ENCODE peak calls at places on chromosomes 4 and X, in four cellular contexts. One of them, this sample, is unnamed.

GRCh38 chrX:129115104-129115503 is 408.2 kb downstream of the SMARCA1 start:
- DNase-seq in GM12878: no peak
- DNase-seq in K562: peak; percentile 27
- DNase-seq in IMR-90: peak; percentile 8
- DNase-seq in this sample: peak; percentile 13

GRCh38 chrX:140794642-140795041 is 85.1 kb downstream of the LINC00632 start:
- DNase-seq in GM12878: no peak
- DNase-seq in K562: no peak
- DNase-seq in IMR-90: no peak
- DNase-seq in this sample: no peak

GRCh38 chr4:2907706-2908293 is 55.4 kb downstream of the NOP14 start:
- DNase-seq in GM12878: no peak
- DNase-seq in IMR-90: no peak
- DNase-seq in K562: no peak
- DNase-seq in this sample: no peak

GRCh38 chrX:24231169-24231568 is 81.6 kb downstream of the ZFX start:
- DNase-seq in K562: peak; percentile 54
- DNase-seq in IMR-90: peak; percentile 93
- DNase-seq in GM12878: no peak
- DNase-seq in this sample: peak; percentile 53

GRCh38 chr4:148043990-148044645 is 312.2 kb downstream of the ARHGAP10 start:
- DNase-seq in GM12878: no peak
- DNase-seq in K562: no peak
- DNase-seq in IMR-90: no peak
- DNase-seq in this sample: no peak

GRCh38 chr4:52554606-52555355 is 104.3 kb downstream of the USP46 start:
- DNase-seq in K562: no peak
- DNase-seq in GM12878: no peak
- DNase-seq in IMR-90: no peak
- DNase-seq in this sample: no peak

GRCh38 chrX:19571708-19572107 is 56.4 kb upstream of the MAP3K15 start:
- DNase-seq in GM12878: no peak
- DNase-seq in K562: no peak
- DNase-seq in IMR-90: no peak
- DNase-seq in this sample: no peak

GRCh38 chr4:15577508-15577907 is 77.6 kb downstream of the FBXL5 start:
- DNase-seq in IMR-90: peak; percentile 67
- DNase-seq in K562: no peak
- DNase-seq in GM12878: no peak
- DNase-seq in this sample: no peak

GRCh38 chr4:7412586-7412975 is 22.1 kb downstream of the PSAPL1 start:
- DNase-seq in IMR-90: no peak
- DNase-seq in GM12878: no peak
- DNase-seq in K562: no peak
- DNase-seq in this sample: no peak

GRCh38 chrX:36334508-36335015 is 415.0 kb downstream of the CFAP47 start:
- DNase-seq in K562: no peak
- DNase-seq in GM12878: no peak
- DNase-seq in IMR-90: no peak
- DNase-seq in this sample: no peak

GRCh38 chr4:163367651-163368050 is 24.0 kb downstream of the NPY5R start:
- DNase-seq in IMR-90: no peak
- DNase-seq in K562: no peak
- DNase-seq in GM12878: no peak
- DNase-seq in this sample: no peak

GRCh38 chrX:147916375-147916968 is 4.8 kb downstream of the FMR1 start:
- DNase-seq in IMR-90: no peak
- DNase-seq in GM12878: no peak
- DNase-seq in K562: no peak
- DNase-seq in this sample: no peak

GRCh38 chr4:114694770-114695169 is 96.2 kb downstream of the UGT8 start:
- DNase-seq in IMR-90: peak; percentile 28
- DNase-seq in GM12878: peak; percentile 11
- DNase-seq in K562: peak; percentile 5
- DNase-seq in this sample: peak; percentile 58

GRCh38 chrX:19554786-19555185 is 39.5 kb upstream of the MAP3K15 start:
- DNase-seq in K562: no peak
- DNase-seq in GM12878: peak; percentile 38
- DNase-seq in IMR-90: peak; percentile 83
- DNase-seq in this sample: no peak

GRCh38 chr4:185256444-185256843 is 47.0 kb downstream of the SNX25 start:
- DNase-seq in K562: peak; percentile 35
- DNase-seq in IMR-90: peak; percentile 77
- DNase-seq in GM12878: no peak
- DNase-seq in this sample: no peak

GRCh38 chrX:41695464-41695863 is 6.7 kb downstream of the GPR34 start:
- DNase-seq in GM12878: no peak
- DNase-seq in IMR-90: peak; percentile 74
- DNase-seq in K562: no peak
- DNase-seq in this sample: no peak

GRCh38 chr4:134627386-134627785 is 425.8 kb upstream of the PABPC4L start:
- DNase-seq in K562: no peak
- DNase-seq in GM12878: no peak
- DNase-seq in IMR-90: no peak
- DNase-seq in this sample: no peak

GRCh38 chrX:97294016-97294415 is 410.3 kb downstream of the RPA4 start:
- DNase-seq in K562: no peak
- DNase-seq in IMR-90: no peak
- DNase-seq in GM12878: no peak
- DNase-seq in this sample: no peak

GRCh38 chr4:3376266-3376665 is 65.5 kb upstream of the HGFAC start:
- DNase-seq in IMR-90: no peak
- DNase-seq in GM12878: no peak
- DNase-seq in K562: no peak
- DNase-seq in this sample: no peak

GRCh38 chr4:25172964-25173917 is 13.0 kb upstream of the SEPSECS start:
- DNase-seq in GM12878: no peak
- DNase-seq in IMR-90: peak; percentile 100
- DNase-seq in K562: peak; percentile 41
- DNase-seq in this sample: peak; percentile 91

GRCh38 chr4:83138979-83139378 is 24.4 kb upstream of the PLAC8 start:
- DNase-seq in IMR-90: no peak
- DNase-seq in K562: no peak
- DNase-seq in GM12878: no peak
- DNase-seq in this sample: no peak

GRCh38 chr4:184792950-184793555 is 32.7 kb downstream of the ACSL1 start:
- DNase-seq in IMR-90: peak; percentile 96
- DNase-seq in K562: peak; percentile 20
- DNase-seq in GM12878: no peak
- DNase-seq in this sample: peak; percentile 76

GRCh38 chrX:154096140-154097002 is 1.1 kb downstream of the MECP2 start:
- DNase-seq in K562: peak; percentile 27
- DNase-seq in GM12878: no peak
- DNase-seq in IMR-90: peak; percentile 43
- DNase-seq in this sample: no peak

GRCh38 chr4:99998062-99998880 is 48.2 kb upstream of the H2AZ1 start:
- DNase-seq in GM12878: peak; percentile 2
- DNase-seq in K562: no peak
- DNase-seq in IMR-90: peak; percentile 62
- DNase-seq in this sample: peak; percentile 42

GRCh38 chr4:62231994-62232393 is 1031.9 kb downstream of the ADGRL3 start:
- DNase-seq in IMR-90: no peak
- DNase-seq in K562: no peak
- DNase-seq in GM12878: no peak
- DNase-seq in this sample: no peak

GRCh38 chr4:143097751-143098150 is 87.0 kb upstream of the USP38 start:
- DNase-seq in K562: no peak
- DNase-seq in GM12878: no peak
- DNase-seq in IMR-90: no peak
- DNase-seq in this sample: no peak

GRCh38 chrX:76555816-76556215 is 128.3 kb downstream of the MAGEE1 start:
- DNase-seq in K562: peak; percentile 15
- DNase-seq in GM12878: no peak
- DNase-seq in IMR-90: peak; percentile 22
- DNase-seq in this sample: peak; percentile 19
- TF ChIP-seq CTCF in K562: peak; percentile 18
- TF ChIP-seq CTCF in GM12878: peak; percentile 29
- TF ChIP-seq CTCF in IMR-90: peak; percentile 7
- TF ChIP-seq CTCF in this sample: peak; percentile 8

GRCh38 chr4:173169178-173169427 is 492 bp downstream of the GALNT7 start:
- DNase-seq in K562: no peak
- DNase-seq in GM12878: no peak
- DNase-seq in IMR-90: no peak
- DNase-seq in this sample: no peak
- TF ChIP-seq FOS in K562: no peak
- TF ChIP-seq FOS in GM12878: no peak
- TF ChIP-seq FOS in IMR-90: no peak
- TF ChIP-seq FOS in this sample: no peak

DNA sequence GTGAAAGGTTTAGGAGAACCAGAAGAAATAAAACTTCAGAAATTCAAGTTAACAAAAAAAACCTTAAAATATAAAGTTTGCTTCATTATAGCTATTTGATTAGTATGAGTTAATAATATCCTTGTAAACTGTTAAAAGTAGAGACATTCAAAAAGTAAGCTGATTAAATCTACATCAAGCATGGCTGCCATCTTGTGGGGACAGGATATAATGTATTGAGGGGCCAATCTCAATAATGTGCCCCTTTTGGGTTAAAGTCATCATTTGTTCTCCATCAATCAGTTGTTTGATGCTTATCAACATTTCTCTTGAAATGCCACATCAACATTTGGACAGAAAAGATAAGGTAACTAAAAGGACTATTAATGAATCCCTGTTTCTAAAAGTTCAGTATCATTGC is 4.6 kb upstream of the GRID2 start:
- DNase-seq in GM12878: no peak
- DNase-seq in K562: no peak
- DNase-seq in IMR-90: peak; percentile 21
- DNase-seq in this sample: no peak
- TF ChIP-seq CTCF in GM12878: no peak
- TF ChIP-seq CTCF in K562: no peak
- TF ChIP-seq CTCF in IMR-90: peak; percentile 49
- TF ChIP-seq CTCF in this sample: no peak

GRCh38 chr4:102620697-102621497 is 119.7 kb downstream of the NFKB1 start:
- DNase-seq in IMR-90: peak; percentile 82
- DNase-seq in K562: peak; percentile 74
- DNase-seq in GM12878: no peak
- DNase-seq in this sample: peak; percentile 67
- TF ChIP-seq FOS in IMR-90: no peak
- TF ChIP-seq FOS in K562: no peak
- TF ChIP-seq FOS in GM12878: no peak
- TF ChIP-seq FOS in this sample: peak; percentile 6

GRCh38 chrX:68147848-68148247 is 285.4 kb downstream of the OPHN1 start:
- DNase-seq in GM12878: no peak
- DNase-seq in IMR-90: no peak
- DNase-seq in K562: no peak
- DNase-seq in this sample: no peak

GRCh38 chrX:68146054-68146453 is 287.2 kb downstream of the OPHN1 start:
- DNase-seq in GM12878: no peak
- DNase-seq in K562: peak; percentile 21
- DNase-seq in IMR-90: peak; percentile 62
- DNase-seq in this sample: peak; percentile 41
- TF ChIP-seq CTCF in GM12878: no peak
- TF ChIP-seq CTCF in K562: peak; percentile 17
- TF ChIP-seq CTCF in IMR-90: peak; percentile 52
- TF ChIP-seq CTCF in this sample: peak; percentile 26

DNA sequence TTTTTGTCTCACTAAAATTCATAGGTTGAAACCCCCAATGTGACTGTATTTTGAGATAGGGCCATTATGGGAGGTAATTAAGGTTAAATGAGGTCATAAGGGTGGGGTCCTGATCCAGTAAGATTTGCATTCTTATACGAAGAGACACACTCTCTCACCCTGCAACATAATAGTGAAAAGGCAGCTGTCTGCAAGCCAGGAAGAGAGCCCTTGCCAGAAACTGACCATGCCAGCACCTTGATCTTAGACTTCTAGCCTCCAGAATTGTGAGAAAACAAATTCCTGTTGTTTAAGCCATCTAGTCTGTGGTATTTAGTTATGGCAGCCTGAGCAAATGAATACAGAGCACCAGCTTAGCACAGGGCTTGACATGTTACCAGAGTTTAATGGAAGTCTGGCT is 17.5 kb upstream of the IGSF1 start:
- DNase-seq in GM12878: no peak
- DNase-seq in K562: no peak
- DNase-seq in IMR-90: no peak
- DNase-seq in this sample: no peak
- TF ChIP-seq FOS in GM12878: no peak
- TF ChIP-seq FOS in K562: no peak
- TF ChIP-seq FOS in IMR-90: no peak
- TF ChIP-seq FOS in this sample: no peak

GRCh38 chr4:140331245-140331644 is 42.2 kb upstream of the SCOC start:
- DNase-seq in GM12878: no peak
- DNase-seq in K562: no peak
- DNase-seq in IMR-90: no peak
- DNase-seq in this sample: no peak

GRCh38 chr4:140330311-140330900 is 43.0 kb upstream of the SCOC start:
- DNase-seq in K562: no peak
- DNase-seq in IMR-90: peak; percentile 55
- DNase-seq in GM12878: no peak
- DNase-seq in this sample: peak; percentile 58

DNA sequence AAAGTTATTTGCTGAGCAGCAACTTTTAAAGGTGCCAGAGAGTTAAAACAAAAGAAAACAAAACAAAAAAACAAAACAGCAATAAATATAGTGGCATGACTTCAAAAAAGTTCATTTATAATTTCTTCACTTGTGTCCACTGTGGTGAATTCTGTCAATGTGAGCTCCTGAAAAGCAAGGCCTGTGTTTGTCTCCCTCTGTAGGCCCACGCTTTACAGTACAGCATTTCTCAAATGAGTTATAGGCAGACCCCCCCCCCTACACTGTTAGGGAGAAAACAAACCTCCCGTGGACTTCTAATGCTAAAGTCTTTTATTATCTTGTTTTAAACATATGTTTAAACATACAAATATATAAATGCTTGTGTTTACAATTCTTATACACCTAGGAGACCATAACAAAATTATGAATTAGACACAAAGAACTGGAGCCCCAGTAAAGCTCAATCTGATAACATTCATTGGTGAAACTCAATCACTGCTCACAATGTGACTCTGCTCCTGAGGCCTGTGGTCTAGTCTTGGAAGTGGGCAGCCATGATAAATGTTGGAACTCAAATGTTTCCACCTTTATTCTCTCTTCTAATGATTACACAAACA is 47.0 kb upstream of the SCOC start:
- DNase-seq in K562: peak; percentile 22
- DNase-seq in IMR-90: peak; percentile 65
- DNase-seq in GM12878: no peak
- DNase-seq in this sample: peak; percentile 68
- TF ChIP-seq CTCF in K562: peak; percentile 47
- TF ChIP-seq CTCF in IMR-90: peak; percentile 74
- TF ChIP-seq CTCF in GM12878: peak; percentile 32
- TF ChIP-seq CTCF in this sample: peak; percentile 69

DNA sequence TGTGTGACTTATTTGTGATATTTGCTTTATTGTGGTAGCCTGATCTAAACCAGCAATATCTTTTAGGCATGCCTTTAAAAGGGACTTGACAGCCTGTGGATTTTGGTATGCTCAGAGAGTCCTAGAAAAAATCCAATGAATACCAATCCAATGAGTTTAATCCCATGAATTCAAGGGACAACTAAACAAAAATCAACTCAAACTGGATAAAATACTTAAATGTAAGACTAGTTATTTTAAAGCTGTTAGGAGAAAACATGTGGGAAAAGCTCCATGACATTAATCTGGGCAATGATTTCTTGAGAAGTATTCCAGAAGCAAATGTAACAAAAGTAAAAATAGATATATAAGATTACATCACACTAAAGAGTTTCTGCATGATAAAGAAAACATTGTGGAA is 711.5 kb upstream of the PITX2 start:
- DNase-seq in GM12878: no peak
- DNase-seq in K562: no peak
- DNase-seq in IMR-90: peak; percentile 47
- DNase-seq in this sample: no peak
- TF ChIP-seq FOS in GM12878: no peak
- TF ChIP-seq FOS in K562: no peak
- TF ChIP-seq FOS in IMR-90: no peak
- TF ChIP-seq FOS in this sample: no peak

GRCh38 chrX:72297953-72298730 is 7.6 kb downstream of the CITED1 start:
- DNase-seq in GM12878: no peak
- DNase-seq in IMR-90: no peak
- DNase-seq in K562: peak; percentile 46
- DNase-seq in this sample: no peak
- TF ChIP-seq CTCF in GM12878: peak; percentile 37
- TF ChIP-seq CTCF in IMR-90: peak; percentile 33
- TF ChIP-seq CTCF in K562: peak; percentile 45
- TF ChIP-seq CTCF in this sample: peak; percentile 16

This sample was measured in endothelial cell of umbilical vein.